ENCODE peak calls at places on chromosomes 7 and 10, in eight cellular contexts. L is epithelial cell of proximal tubule, J is HCT116, B is dorsolateral prefrontal cortex, I is WERI-Rb-1, W is heart right ventricle, S is body of pancreas, M is astrocyte of the spinal cord. E is an unnamed sample.

GRCh38 chr7:135233570-135233969 is at the start of gene STRA8:
- DNase-seq in L (no peak), J (no peak), B (no peak), I (no peak), W (no peak), S (no peak), M (no peak), E (no peak)

GRCh38 chr10:91201213-91201996 is 19.1 kb upstream of the PCGF5 start:
- DNase-seq in L (no peak), J (no peak), B (no peak), I (no peak), W (no peak), S (no peak), M (peak), E (no peak)

GRCh38 chr10:43728425-43728824 is 79.7 kb upstream of the ZNF32 start:
- DNase-seq in L (no peak), J (no peak), B (no peak), I (no peak), W (no peak), S (no peak), M (no peak), E (no peak)

GRCh38 chr10:96548589-96548988 is 34.9 kb upstream of the TLL2 start:
- DNase-seq in L (no peak), J (no peak), B (no peak), I (no peak), W (no peak), S (peak), M (no peak), E (no peak)

GRCh38 chr7:26293569-26294308 is 2.1 kb downstream of the SNX10 start:
- DNase-seq in L (no peak), J (no peak), B (no peak), I (no peak), W (no peak), S (no peak), M (no peak), E (no peak)

GRCh38 chr10:90642136-90642535 is 215.7 kb downstream of the HTR7 start:
- DNase-seq in L (no peak), J (no peak), B (no peak), I (no peak), W (no peak), S (no peak), M (peak), E (peak)

GRCh38 chr10:11866199-11866925 is 43.2 kb downstream of the PROSER2 start:
- DNase-seq in L (no peak), J (no peak), B (no peak), I (no peak), W (no peak), S (no peak), M (no peak), E (no peak)

GRCh38 chr10:114034943-114035645 is 8.6 kb upstream of the ADRB1 start:
- DNase-seq in L (no peak), J (no peak), B (no peak), I (no peak), W (no peak), S (no peak), M (no peak), E (no peak)

GRCh38 chr10:79582096-79582495 is 21.9 kb upstream of the SFTPA2 start:
- DNase-seq in L (no peak), J (no peak), B (no peak), I (peak), W (no peak), S (no peak), M (no peak), E (no peak)

GRCh38 chr7:46764100-46764941 is 817.6 kb downstream of the TNS3 start:
- DNase-seq in L (peak), J (peak), B (no peak), I (no peak), W (peak), S (no peak), M (peak), E (peak)

GRCh38 chr7:105249216-105249615 is 139.5 kb downstream of the SRPK2 start:
- DNase-seq in L (no peak), J (no peak), B (no peak), I (no peak), W (no peak), S (no peak), M (no peak), E (no peak)

GRCh38 chr7:124784879-124785818 is 19.6 kb upstream of the GPR37 start:
- DNase-seq in L (no peak), J (peak), B (peak), I (peak), W (no peak), S (peak), M (peak), E (peak)

GRCh38 chr7:104979167-104979841 is 34.7 kb upstream of the KMT2E start:
- DNase-seq in L (no peak), J (no peak), B (no peak), I (peak), W (no peak), S (no peak), M (peak), E (peak)

GRCh38 chr10:131698232-131698631 is 202.6 kb upstream of the PPP2R2D start:
- DNase-seq in L (no peak), J (no peak), B (no peak), I (no peak), W (no peak), S (no peak), M (no peak), E (no peak)

GRCh38 chr7:132080467-132080866 is 495.8 kb downstream of the PLXNA4 start:
- DNase-seq in L (no peak), J (no peak), B (no peak), I (no peak), W (peak), S (no peak), M (no peak), E (no peak)

GRCh38 chr10:61970182-61971015 is 68.9 kb downstream of the ARID5B start:
- DNase-seq in L (no peak), J (no peak), B (no peak), I (no peak), W (no peak), S (no peak), M (peak), E (peak)

GRCh38 chr10:124259139-124259825 is 159.4 kb downstream of the OAT start:
- DNase-seq in L (no peak), J (peak), B (no peak), I (peak), W (no peak), S (no peak), M (no peak), E (peak)

GRCh38 chr7:30925913-30926312 is 14.3 kb downstream of the AQP1 start:
- DNase-seq in L (no peak), J (no peak), B (peak), I (no peak), W (no peak), S (peak), M (no peak), E (no peak)

GRCh38 chr7:54921116-54921515 is 97.7 kb upstream of the EGFR start:
- DNase-seq in L (no peak), J (no peak), B (no peak), I (no peak), W (no peak), S (no peak), M (no peak), E (no peak)

GRCh38 chr7:92517626-92518025 is 10.7 kb downstream of the PEX1 start:
- DNase-seq in L (no peak), J (no peak), B (no peak), I (no peak), W (no peak), S (no peak), M (peak), E (no peak)

GRCh38 chr10:90204131-90204955 is 503.0 kb downstream of the KIF20B start:
- DNase-seq in L (no peak), J (no peak), B (no peak), I (no peak), W (no peak), S (no peak), M (no peak), E (no peak)

GRCh38 chr10:131517781-131518180 is 206.3 kb upstream of the TCERG1L start:
- DNase-seq in L (no peak), J (no peak), B (no peak), I (no peak), W (no peak), S (no peak), M (no peak), E (no peak)

DNA sequence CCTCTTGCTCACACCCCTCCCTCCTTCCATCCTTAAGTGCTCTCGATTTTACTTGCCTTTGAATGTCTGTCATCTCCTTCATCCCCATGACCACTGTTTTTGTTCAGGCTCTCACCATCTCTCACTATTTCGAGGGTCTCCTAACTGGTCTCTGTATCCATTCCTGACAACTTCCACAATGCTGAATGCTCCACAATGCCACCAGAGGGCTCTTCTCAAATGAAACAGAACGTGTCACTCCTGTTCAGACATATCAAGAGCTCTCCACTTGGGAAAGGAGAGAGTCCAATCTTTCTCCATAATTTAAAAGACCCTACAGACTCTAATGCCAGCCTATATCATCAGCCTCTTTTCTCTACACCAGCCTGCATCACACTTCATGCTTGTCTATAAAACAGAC is 9.0 kb upstream of the SLC13A1 start:
- DNase-seq in L (no peak), J (peak), B (no peak), I (peak), W (no peak), S (no peak), M (no peak), E (peak)
- TF ChIP-seq CTCF in L (peak), J (peak), B (peak), I (peak), W (peak), S (peak), M (peak), E (peak)

DNA sequence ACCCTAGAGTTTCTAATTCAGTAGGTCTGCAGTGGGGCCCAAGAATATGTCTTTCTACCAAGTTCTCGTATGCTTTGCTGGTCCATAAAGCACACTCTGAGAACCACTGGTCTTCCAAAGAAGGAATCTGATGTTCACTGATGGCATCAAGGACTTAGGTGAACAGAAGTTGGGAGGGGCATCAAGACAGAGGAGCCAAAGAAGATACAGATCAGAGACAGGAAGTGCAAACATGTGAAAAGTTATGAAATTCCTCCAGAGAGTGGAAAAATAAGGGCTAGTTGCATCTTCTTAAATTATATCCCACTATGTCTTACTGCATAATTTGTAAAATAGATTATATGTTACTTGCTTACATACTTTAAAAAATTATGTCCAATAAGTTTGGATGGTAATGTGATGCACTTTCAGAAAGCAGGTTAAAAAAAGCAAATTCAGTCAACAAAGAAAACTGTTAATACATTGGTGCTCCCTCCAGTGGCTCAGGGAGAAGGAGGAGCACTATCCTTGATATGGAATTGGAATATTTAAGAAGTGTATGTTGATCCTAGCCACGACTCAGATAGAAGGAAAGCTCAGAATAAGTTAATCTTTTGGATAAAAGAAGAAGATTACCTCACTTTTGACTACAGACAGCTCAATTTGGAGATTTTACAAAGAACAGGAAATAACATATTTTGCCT is 35.8 kb downstream of the CREB3L2 start:
- DNase-seq in L (no peak), J (no peak), B (no peak), I (no peak), W (no peak), S (no peak), M (no peak), E (no peak)
- H3K4me3 ChIP-seq in L (no peak), J (no peak), B (no peak), I (no peak), W (no peak), S (no peak), M (no peak), E (no peak)

GRCh38 chr7:128322040-128322643 is 21.6 kb downstream of the RBM28 start:
- DNase-seq in L (no peak), J (no peak), B (no peak), I (peak), W (no peak), S (no peak), M (peak), E (peak)
- TF ChIP-seq CTCF in L (peak), J (peak), B (peak), I (peak), W (peak), S (no peak), M (peak), E (peak)

DNA sequence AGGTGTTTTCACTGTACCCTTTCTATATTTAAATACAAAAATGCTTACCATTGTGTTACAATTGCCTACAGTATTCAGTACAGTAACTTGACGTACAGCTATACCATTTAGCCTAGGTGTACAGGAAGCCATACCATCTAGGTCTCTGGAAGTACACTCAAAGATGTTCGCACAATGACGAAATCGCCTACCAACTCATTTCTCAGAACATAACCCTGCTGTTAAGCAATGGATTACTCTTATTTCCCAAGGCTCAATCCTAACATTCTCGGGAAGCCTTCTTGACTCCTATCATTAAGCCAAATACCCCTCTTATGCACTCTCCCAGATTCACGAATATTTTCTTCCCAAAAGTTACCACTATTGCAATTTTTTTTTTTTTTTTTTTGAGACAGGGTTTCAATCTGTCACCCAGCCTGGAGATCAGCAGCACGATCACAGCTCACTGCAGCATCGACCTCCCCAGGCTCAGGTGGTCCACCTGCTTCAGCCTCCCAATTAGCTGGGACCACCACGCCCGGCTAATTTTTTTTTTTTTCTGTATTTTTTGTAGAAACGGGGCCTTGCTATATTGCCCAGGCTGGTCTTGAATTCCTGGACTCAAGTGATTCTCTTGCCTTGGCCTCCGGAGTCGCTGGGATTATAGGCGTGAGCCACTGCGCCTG is 1.5 kb downstream of the CWF19L1 start:
- DNase-seq in L (no peak), J (no peak), B (no peak), I (no peak), W (no peak), S (no peak), M (no peak), E (peak)
- H3K4me3 ChIP-seq in L (peak), J (peak), B (peak), I (no peak), W (peak), S (no peak), M (no peak), E (peak)

E was measured in cardiac fibroblast.